ENCODE peak calls at places on chromosomes 6 and 20, in five cellular contexts. One of them, this sample, is unnamed.

GRCh38 chr6:110180228-110181008 is at the start of gene CDC40:
- DNase-seq in HL-60: peak
- DNase-seq in neural crest cell: peak
- DNase-seq in CD8-positive, alpha-beta T cell: peak
- DNase-seq in left colon: peak
- DNase-seq in this sample: peak

GRCh38 chr20:36988494-36988966 is 37.0 kb upstream of the SAMHD1 start:
- DNase-seq in CD8-positive, alpha-beta T cell: peak
- DNase-seq in neural crest cell: no peak
- DNase-seq in HL-60: peak
- DNase-seq in left colon: no peak
- DNase-seq in this sample: no peak

GRCh38 chr20:2151805-2152727 is 50.4 kb downstream of the STK35 start:
- DNase-seq in neural crest cell: no peak
- DNase-seq in HL-60: no peak
- DNase-seq in CD8-positive, alpha-beta T cell: no peak
- DNase-seq in left colon: no peak
- DNase-seq in this sample: no peak

GRCh38 chr6:10837692-10837996 is 695 bp downstream of the MAK start:
- DNase-seq in neural crest cell: no peak
- DNase-seq in HL-60: peak
- DNase-seq in left colon: no peak
- DNase-seq in CD8-positive, alpha-beta T cell: peak
- DNase-seq in this sample: no peak

GRCh38 chr20:56299362-56299761 is 50.8 kb downstream of the MC3R start:
- DNase-seq in HL-60: no peak
- DNase-seq in left colon: no peak
- DNase-seq in neural crest cell: no peak
- DNase-seq in CD8-positive, alpha-beta T cell: no peak
- DNase-seq in this sample: no peak

GRCh38 chr6:5423251-5423650 is 161.9 kb downstream of the FARS2 start:
- DNase-seq in neural crest cell: no peak
- DNase-seq in CD8-positive, alpha-beta T cell: no peak
- DNase-seq in HL-60: no peak
- DNase-seq in left colon: no peak
- DNase-seq in this sample: no peak

GRCh38 chr20:6956574-6956973 is 189.1 kb downstream of the BMP2 start:
- DNase-seq in HL-60: no peak
- DNase-seq in CD8-positive, alpha-beta T cell: no peak
- DNase-seq in left colon: no peak
- DNase-seq in neural crest cell: no peak
- DNase-seq in this sample: no peak

GRCh38 chr6:100946021-100946540 is 65.0 kb upstream of the ASCC3 start:
- DNase-seq in HL-60: no peak
- DNase-seq in neural crest cell: no peak
- DNase-seq in left colon: no peak
- DNase-seq in CD8-positive, alpha-beta T cell: no peak
- DNase-seq in this sample: no peak

GRCh38 chr6:12348530-12349511 is 58.7 kb downstream of the EDN1 start:
- DNase-seq in neural crest cell: no peak
- DNase-seq in CD8-positive, alpha-beta T cell: no peak
- DNase-seq in HL-60: no peak
- DNase-seq in left colon: no peak
- DNase-seq in this sample: no peak

GRCh38 chr6:43128926-43129325 is 42.1 kb upstream of the SRF start:
- DNase-seq in left colon: no peak
- DNase-seq in HL-60: no peak
- DNase-seq in neural crest cell: no peak
- DNase-seq in CD8-positive, alpha-beta T cell: no peak
- DNase-seq in this sample: no peak

This sample was measured in activated CD4-positive, alpha-beta T cell treated with anti-CD3 and anti-CD28 coated beads for 1 hour.